ENCODE peak calls at places on chromosomes 11 and 22, in six cellular contexts. One of them, this sample, is unnamed.

GRCh38 chr11:91470656-91471055 is 754.0 kb upstream of the FAT3 start:
- DNase-seq in NCI-H748 treated with DMSO at 0.1 percent for 48 hours: no peak
- DNase-seq in stimulated activated CD8-positive, alpha-beta memory T cell treated with anti-CD3 and anti-CD28 coated beads, Interleukin-4, amount 100 ng/mL, for 1 hour: no peak
- DNase-seq in omental fat pad: no peak
- DNase-seq in esophagus squamous epithelium: no peak
- DNase-seq in globus pallidus: no peak
- DNase-seq in this sample: no peak

GRCh38 chr22:43829904-43830851 is 18.1 kb upstream of the EFCAB6 start:
- DNase-seq in omental fat pad: no peak
- DNase-seq in globus pallidus: no peak
- DNase-seq in stimulated activated CD8-positive, alpha-beta memory T cell treated with anti-CD3 and anti-CD28 coated beads, Interleukin-4, amount 100 ng/mL, for 1 hour: no peak
- DNase-seq in NCI-H748 treated with DMSO at 0.1 percent for 48 hours: no peak
- DNase-seq in esophagus squamous epithelium: no peak
- DNase-seq in this sample: no peak

GRCh38 chr11:8959546-8960166 is 4.6 kb downstream of the TMEM9B start:
- DNase-seq in NCI-H748 treated with DMSO at 0.1 percent for 48 hours: peak
- DNase-seq in stimulated activated CD8-positive, alpha-beta memory T cell treated with anti-CD3 and anti-CD28 coated beads, Interleukin-4, amount 100 ng/mL, for 1 hour: no peak
- DNase-seq in globus pallidus: peak
- DNase-seq in esophagus squamous epithelium: no peak
- DNase-seq in omental fat pad: no peak
- DNase-seq in this sample: no peak

GRCh38 chr22:25373961-25374360 is 154.5 kb downstream of the CRYBB2 start:
- DNase-seq in stimulated activated CD8-positive, alpha-beta memory T cell treated with anti-CD3 and anti-CD28 coated beads, Interleukin-4, amount 100 ng/mL, for 1 hour: no peak
- DNase-seq in omental fat pad: no peak
- DNase-seq in esophagus squamous epithelium: no peak
- DNase-seq in globus pallidus: no peak
- DNase-seq in NCI-H748 treated with DMSO at 0.1 percent for 48 hours: no peak
- DNase-seq in this sample: no peak

GRCh38 chr11:62922653-62923371 is 1.6 kb upstream of the CHRM1 start:
- DNase-seq in stimulated activated CD8-positive, alpha-beta memory T cell treated with anti-CD3 and anti-CD28 coated beads, Interleukin-4, amount 100 ng/mL, for 1 hour: no peak
- DNase-seq in globus pallidus: no peak
- DNase-seq in esophagus squamous epithelium: no peak
- DNase-seq in omental fat pad: no peak
- DNase-seq in NCI-H748 treated with DMSO at 0.1 percent for 48 hours: no peak
- DNase-seq in this sample: no peak

GRCh38 chr22:35888181-35888870 is 140.3 kb downstream of the RBFOX2 start:
- DNase-seq in esophagus squamous epithelium: no peak
- DNase-seq in omental fat pad: no peak
- DNase-seq in NCI-H748 treated with DMSO at 0.1 percent for 48 hours: no peak
- DNase-seq in stimulated activated CD8-positive, alpha-beta memory T cell treated with anti-CD3 and anti-CD28 coated beads, Interleukin-4, amount 100 ng/mL, for 1 hour: no peak
- DNase-seq in globus pallidus: no peak
- DNase-seq in this sample: no peak

GRCh38 chr22:49017769-49018330 is 809.8 kb downstream of the BRD1 start:
- DNase-seq in omental fat pad: no peak
- DNase-seq in stimulated activated CD8-positive, alpha-beta memory T cell treated with anti-CD3 and anti-CD28 coated beads, Interleukin-4, amount 100 ng/mL, for 1 hour: no peak
- DNase-seq in NCI-H748 treated with DMSO at 0.1 percent for 48 hours: no peak
- DNase-seq in globus pallidus: no peak
- DNase-seq in esophagus squamous epithelium: no peak
- DNase-seq in this sample: no peak

GRCh38 chr11:116736763-116737162 is 36.0 kb downstream of the BUD13 start:
- DNase-seq in esophagus squamous epithelium: no peak
- DNase-seq in stimulated activated CD8-positive, alpha-beta memory T cell treated with anti-CD3 and anti-CD28 coated beads, Interleukin-4, amount 100 ng/mL, for 1 hour: no peak
- DNase-seq in NCI-H748 treated with DMSO at 0.1 percent for 48 hours: no peak
- DNase-seq in omental fat pad: no peak
- DNase-seq in globus pallidus: no peak
- DNase-seq in this sample: no peak

GRCh38 chr11:44008698-44009097 is 39.1 kb upstream of the ACCSL start:
- DNase-seq in NCI-H748 treated with DMSO at 0.1 percent for 48 hours: no peak
- DNase-seq in omental fat pad: no peak
- DNase-seq in globus pallidus: no peak
- DNase-seq in stimulated activated CD8-positive, alpha-beta memory T cell treated with anti-CD3 and anti-CD28 coated beads, Interleukin-4, amount 100 ng/mL, for 1 hour: no peak
- DNase-seq in esophagus squamous epithelium: no peak
- DNase-seq in this sample: no peak

GRCh38 chr22:32997295-32997694 is 60.9 kb downstream of the SYN3 start:
- DNase-seq in stimulated activated CD8-positive, alpha-beta memory T cell treated with anti-CD3 and anti-CD28 coated beads, Interleukin-4, amount 100 ng/mL, for 1 hour: no peak
- DNase-seq in omental fat pad: no peak
- DNase-seq in esophagus squamous epithelium: no peak
- DNase-seq in NCI-H748 treated with DMSO at 0.1 percent for 48 hours: no peak
- DNase-seq in globus pallidus: no peak
- DNase-seq in this sample: no peak

GRCh38 chr11:98040061-98040808 is 980.5 kb upstream of the CNTN5 start:
- DNase-seq in omental fat pad: no peak
- DNase-seq in stimulated activated CD8-positive, alpha-beta memory T cell treated with anti-CD3 and anti-CD28 coated beads, Interleukin-4, amount 100 ng/mL, for 1 hour: no peak
- DNase-seq in globus pallidus: peak
- DNase-seq in esophagus squamous epithelium: no peak
- DNase-seq in NCI-H748 treated with DMSO at 0.1 percent for 48 hours: no peak
- DNase-seq in this sample: no peak

GRCh38 chr22:17190702-17191101 is 28.5 kb downstream of the ADA2 start:
- DNase-seq in NCI-H748 treated with DMSO at 0.1 percent for 48 hours: no peak
- DNase-seq in omental fat pad: no peak
- DNase-seq in esophagus squamous epithelium: no peak
- DNase-seq in globus pallidus: no peak
- DNase-seq in stimulated activated CD8-positive, alpha-beta memory T cell treated with anti-CD3 and anti-CD28 coated beads, Interleukin-4, amount 100 ng/mL, for 1 hour: no peak
- DNase-seq in this sample: no peak

GRCh38 chr22:19631899-19632670 is 82.2 kb upstream of the SEPTIN5 start:
- DNase-seq in omental fat pad: no peak
- DNase-seq in esophagus squamous epithelium: no peak
- DNase-seq in globus pallidus: no peak
- DNase-seq in NCI-H748 treated with DMSO at 0.1 percent for 48 hours: no peak
- DNase-seq in stimulated activated CD8-positive, alpha-beta memory T cell treated with anti-CD3 and anti-CD28 coated beads, Interleukin-4, amount 100 ng/mL, for 1 hour: no peak
- DNase-seq in this sample: no peak

This sample was measured in cortex of kidney.